ENCODE peak calls at places on chromosomes 12 and 14, in six cellular contexts. One of them, this sample, is unnamed.

GRCh38 chr12:3717283-3717974 is 35.5 kb downstream of the CRACR2A start:
- DNase-seq in AG04450: no peak
- DNase-seq in GM12878: no peak
- DNase-seq in H9: no peak
- DNase-seq in thoracic aorta: no peak
- DNase-seq in HCT116: no peak
- DNase-seq in this sample: no peak

GRCh38 chr12:6829532-6830220 is 1.5 kb downstream of the P3H3 start:
- DNase-seq in AG04450: no peak
- DNase-seq in GM12878: no peak
- DNase-seq in H9: peak
- DNase-seq in thoracic aorta: no peak
- DNase-seq in HCT116: peak
- DNase-seq in this sample: no peak

GRCh38 chr12:88998421-88998820 is 353.9 kb downstream of the DUSP6 start:
- DNase-seq in AG04450: no peak
- DNase-seq in GM12878: no peak
- DNase-seq in H9: no peak
- DNase-seq in thoracic aorta: no peak
- DNase-seq in HCT116: no peak
- DNase-seq in this sample: no peak

GRCh38 chr12:12745576-12746211 is 28.5 kb downstream of the CDKN1B start:
- DNase-seq in AG04450: no peak
- DNase-seq in GM12878: no peak
- DNase-seq in H9: no peak
- DNase-seq in thoracic aorta: no peak
- DNase-seq in HCT116: no peak
- DNase-seq in this sample: no peak

GRCh38 chr14:71021347-71022014 is 114.2 kb downstream of the PCNX1 start:
- DNase-seq in AG04450: peak
- DNase-seq in GM12878: no peak
- DNase-seq in H9: no peak
- DNase-seq in thoracic aorta: no peak
- DNase-seq in HCT116: peak
- DNase-seq in this sample: no peak

GRCh38 chr12:1126089-1126488 is 135.1 kb downstream of the ERC1 start:
- DNase-seq in AG04450: no peak
- DNase-seq in GM12878: no peak
- DNase-seq in H9: no peak
- DNase-seq in thoracic aorta: no peak
- DNase-seq in HCT116: no peak
- DNase-seq in this sample: no peak

GRCh38 chr14:100421756-100422470 is 98.8 kb downstream of the SLC25A47 start:
- DNase-seq in AG04450: no peak
- DNase-seq in GM12878: no peak
- DNase-seq in H9: no peak
- DNase-seq in thoracic aorta: no peak
- DNase-seq in HCT116: no peak
- DNase-seq in this sample: no peak

GRCh38 chr14:69316449-69317391 is 56.8 kb downstream of the GALNT16 start:
- DNase-seq in AG04450: peak
- DNase-seq in GM12878: no peak
- DNase-seq in H9: peak
- DNase-seq in thoracic aorta: peak
- DNase-seq in HCT116: no peak
- DNase-seq in this sample: no peak

GRCh38 chr14:51432302-51432948 is 192.4 kb downstream of the TMX1 start:
- DNase-seq in AG04450: no peak
- DNase-seq in GM12878: no peak
- DNase-seq in H9: no peak
- DNase-seq in thoracic aorta: no peak
- DNase-seq in HCT116: no peak
- DNase-seq in this sample: no peak

GRCh38 chr12:49932023-49932422 is 18.5 kb upstream of the AQP2 start:
- DNase-seq in AG04450: no peak
- DNase-seq in GM12878: no peak
- DNase-seq in H9: no peak
- DNase-seq in thoracic aorta: no peak
- DNase-seq in HCT116: no peak
- DNase-seq in this sample: no peak

GRCh38 chr12:92717202-92717601 is 14.4 kb downstream of the PLEKHG7 start:
- DNase-seq in AG04450: no peak
- DNase-seq in GM12878: no peak
- DNase-seq in H9: peak
- DNase-seq in thoracic aorta: no peak
- DNase-seq in HCT116: peak
- DNase-seq in this sample: peak
- TF ChIP-seq CTCF in AG04450: peak
- TF ChIP-seq CTCF in GM12878: no peak
- TF ChIP-seq CTCF in H9: peak
- TF ChIP-seq CTCF in thoracic aorta: no peak
- TF ChIP-seq CTCF in HCT116: peak
- TF ChIP-seq CTCF in this sample: peak

DNA sequence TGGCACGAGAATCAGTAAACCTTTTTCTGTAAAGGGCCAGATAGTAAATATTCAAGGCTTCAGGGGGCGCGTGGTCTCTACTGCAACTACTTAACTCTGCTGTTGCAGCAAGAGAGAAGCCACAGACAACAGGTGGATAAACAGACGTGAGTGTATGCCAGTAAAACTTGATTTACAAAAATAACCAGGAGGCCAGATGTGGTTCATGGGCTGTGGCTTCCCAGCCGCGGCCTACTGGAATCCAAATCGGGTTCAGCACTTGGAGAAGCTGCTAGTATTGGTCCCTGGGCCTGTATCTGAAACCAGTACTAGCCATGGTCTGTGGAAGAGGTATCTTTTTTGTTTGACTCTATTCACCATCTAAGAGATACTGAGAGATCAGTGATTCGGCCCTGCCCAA is 13.3 kb downstream of the PPP2R5C start:
- DNase-seq in AG04450: no peak
- DNase-seq in GM12878: no peak
- DNase-seq in H9: no peak
- DNase-seq in thoracic aorta: no peak
- DNase-seq in HCT116: no peak
- DNase-seq in this sample: no peak
- H3K27ac ChIP-seq in AG04450: no peak
- H3K27ac ChIP-seq in GM12878: no peak
- H3K27ac ChIP-seq in H9: no peak
- H3K27ac ChIP-seq in thoracic aorta: no peak
- H3K27ac ChIP-seq in HCT116: no peak
- H3K27ac ChIP-seq in this sample: peak

DNA sequence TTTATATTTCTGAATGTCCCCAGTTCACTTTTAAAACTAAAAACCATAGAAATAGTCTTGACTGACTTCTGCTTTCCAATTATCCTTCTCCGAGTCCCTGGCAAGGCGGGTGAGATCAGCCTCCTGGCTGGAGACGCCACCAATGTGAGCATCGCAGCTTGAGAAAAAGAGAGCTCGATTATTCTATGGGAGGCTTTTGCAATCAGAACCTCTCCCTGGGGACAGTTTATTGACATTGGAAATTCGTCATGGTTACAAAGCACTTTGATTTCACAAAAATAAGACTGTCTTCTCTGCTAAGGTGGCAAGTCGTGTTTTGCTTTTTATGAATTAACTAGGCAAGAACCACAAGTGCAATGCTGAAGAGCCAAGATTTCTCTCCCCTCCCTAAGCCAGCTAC is 23.6 kb upstream of the GPHB5 start:
- DNase-seq in AG04450: no peak
- DNase-seq in GM12878: no peak
- DNase-seq in H9: no peak
- DNase-seq in thoracic aorta: no peak
- DNase-seq in HCT116: no peak
- DNase-seq in this sample: no peak
- TF ChIP-seq CTCF in AG04450: no peak
- TF ChIP-seq CTCF in GM12878: no peak
- TF ChIP-seq CTCF in H9: no peak
- TF ChIP-seq CTCF in thoracic aorta: no peak
- TF ChIP-seq CTCF in HCT116: no peak
- TF ChIP-seq CTCF in this sample: no peak

GRCh38 chr14:76768671-76769500 is 7.6 kb downstream of the VASH1 start:
- DNase-seq in AG04450: no peak
- DNase-seq in GM12878: no peak
- DNase-seq in H9: no peak
- DNase-seq in thoracic aorta: no peak
- DNase-seq in HCT116: no peak
- DNase-seq in this sample: no peak
- H3K27ac ChIP-seq in AG04450: no peak
- H3K27ac ChIP-seq in GM12878: no peak
- H3K27ac ChIP-seq in H9: no peak
- H3K27ac ChIP-seq in thoracic aorta: peak
- H3K27ac ChIP-seq in HCT116: no peak
- H3K27ac ChIP-seq in this sample: no peak

GRCh38 chr14:32908487-32909084 is 30.1 kb upstream of the NPAS3 start:
- DNase-seq in AG04450: no peak
- DNase-seq in GM12878: no peak
- DNase-seq in H9: no peak
- DNase-seq in thoracic aorta: no peak
- DNase-seq in HCT116: no peak
- DNase-seq in this sample: no peak

GRCh38 chr14:32900602-32901001 is 38.1 kb upstream of the NPAS3 start:
- DNase-seq in AG04450: no peak
- DNase-seq in GM12878: no peak
- DNase-seq in H9: no peak
- DNase-seq in thoracic aorta: no peak
- DNase-seq in HCT116: no peak
- DNase-seq in this sample: no peak

GRCh38 chr14:32906672-32907071 is 32.0 kb upstream of the NPAS3 start:
- DNase-seq in AG04450: no peak
- DNase-seq in GM12878: no peak
- DNase-seq in H9: no peak
- DNase-seq in thoracic aorta: no peak
- DNase-seq in HCT116: no peak
- DNase-seq in this sample: no peak

DNA sequence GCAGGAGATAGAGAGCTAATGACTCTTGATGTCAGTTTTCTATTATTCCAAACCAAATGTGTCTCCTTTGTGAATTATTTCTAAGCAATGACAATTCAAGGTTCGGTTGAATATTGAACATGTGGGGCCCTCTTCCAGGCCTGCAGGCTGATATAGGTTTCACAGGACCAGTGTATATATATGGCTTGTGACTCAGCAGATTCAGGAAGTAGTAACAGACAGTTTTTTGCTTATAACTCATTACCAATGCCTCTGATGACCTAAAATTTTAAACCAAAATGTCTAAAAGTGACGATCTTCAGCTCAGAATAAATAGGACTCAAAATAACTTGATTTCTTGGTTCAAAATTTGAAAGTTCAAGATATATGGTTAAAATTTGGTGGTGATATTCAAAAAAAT is 33.6 kb upstream of the NPAS3 start:
- DNase-seq in AG04450: no peak
- DNase-seq in GM12878: no peak
- DNase-seq in H9: no peak
- DNase-seq in thoracic aorta: no peak
- DNase-seq in HCT116: no peak
- DNase-seq in this sample: no peak
- TF ChIP-seq CTCF in AG04450: no peak
- TF ChIP-seq CTCF in GM12878: no peak
- TF ChIP-seq CTCF in H9: no peak
- TF ChIP-seq CTCF in thoracic aorta: no peak
- TF ChIP-seq CTCF in HCT116: no peak
- TF ChIP-seq CTCF in this sample: no peak

DNA sequence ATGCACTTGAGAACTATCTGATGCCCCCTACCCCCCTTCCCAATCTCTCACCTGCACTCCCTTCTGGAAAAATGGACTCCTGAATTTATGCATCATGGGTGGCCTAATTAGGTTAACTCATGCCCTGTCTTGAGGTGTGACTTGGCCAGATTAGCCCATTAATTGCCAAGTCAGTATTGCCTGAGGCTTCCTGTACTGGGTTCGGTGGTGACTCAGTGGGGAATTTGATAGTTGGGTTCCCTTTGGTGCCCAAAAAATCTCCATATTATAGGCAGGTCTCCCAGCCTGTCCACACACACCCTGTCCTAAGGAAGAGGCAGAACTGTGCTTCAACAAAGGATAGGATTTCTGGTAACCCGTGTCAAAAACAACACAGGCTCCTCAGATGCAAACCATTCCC is 146.2 kb downstream of the CHST11 start:
- DNase-seq in AG04450: no peak
- DNase-seq in GM12878: no peak
- DNase-seq in H9: no peak
- DNase-seq in thoracic aorta: no peak
- DNase-seq in HCT116: no peak
- DNase-seq in this sample: no peak
- H3K27ac ChIP-seq in AG04450: no peak
- H3K27ac ChIP-seq in GM12878: peak
- H3K27ac ChIP-seq in H9: no peak
- H3K27ac ChIP-seq in thoracic aorta: no peak
- H3K27ac ChIP-seq in HCT116: peak
- H3K27ac ChIP-seq in this sample: no peak

DNA sequence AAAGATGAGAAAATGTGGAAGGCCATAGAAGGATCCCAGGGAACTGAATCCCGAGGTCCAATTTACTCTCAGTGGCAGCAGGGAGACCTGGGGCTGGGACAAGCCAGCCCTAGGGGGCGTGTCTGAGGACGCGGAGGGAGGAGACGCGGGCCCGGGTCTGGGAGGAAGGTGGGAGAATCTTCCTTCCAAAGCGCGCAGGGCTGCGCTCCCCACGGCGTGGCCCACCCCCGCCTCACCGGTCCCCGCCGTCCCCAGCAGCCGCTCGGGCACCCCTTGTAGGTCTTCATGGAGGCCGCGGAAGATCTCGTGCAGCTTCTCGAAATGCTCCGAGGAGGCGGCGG is 323 bp downstream of the VTI1B start:
- DNase-seq in AG04450: no peak
- DNase-seq in GM12878: no peak
- DNase-seq in H9: peak
- DNase-seq in thoracic aorta: no peak
- DNase-seq in HCT116: peak
- DNase-seq in this sample: peak
- TF ChIP-seq CTCF in AG04450: peak
- TF ChIP-seq CTCF in GM12878: peak
- TF ChIP-seq CTCF in H9: peak
- TF ChIP-seq CTCF in thoracic aorta: no peak
- TF ChIP-seq CTCF in HCT116: no peak
- TF ChIP-seq CTCF in this sample: peak